ENCODE peak calls at places on chromosomes 16 and 17, in eight cellular contexts. L, K, F, M, Z, P, H and S are unnamed samples. For H3K36me3, the result is how much of the 10 kb centered on the place peaks cover.

GRCh38 chr16:56936491-56936890 is 4.5 kb downstream of the HERPUD1 start:
- DNase-seq in H (no peak), M (no peak), P (no peak), L (no peak), F (peak), Z (no peak), K (no peak), S (no peak)

GRCh38 chr16:59597269-59597668 is 863.2 kb upstream of the GOT2 start:
- DNase-seq in L (no peak), P (no peak), F (no peak), H (no peak), M (no peak), K (no peak), Z (no peak), S (no peak)

GRCh38 chr17:45436161-45436560 is 3.5 kb upstream of the ARHGAP27 start:
- DNase-seq in H (no peak), L (peak), P (no peak), Z (no peak), F (peak), K (no peak), M (no peak), S (no peak)

GRCh38 chr17:9986754-9987382 is 81.8 kb upstream of the RCVRN start:
- DNase-seq in P (peak), Z (no peak), H (no peak), M (no peak), F (no peak), K (no peak), L (no peak), S (no peak)

GRCh38 chr17:7004398-7005253 is 7.8 kb upstream of the RNASEK start:
- DNase-seq in K (no peak), P (peak), H (no peak), Z (peak), L (peak), M (no peak), F (peak), S (no peak)

GRCh38 chr17:40518401-40519088 is 17.1 kb upstream of the TNS4 start:
- DNase-seq in Z (peak), P (no peak), L (no peak), H (no peak), M (no peak), F (peak), K (no peak), S (no peak)

GRCh38 chr16:700684-701584 is 4.7 kb downstream of the FBXL16 start:
- DNase-seq in Z (peak), F (peak), P (no peak), L (no peak), K (no peak), H (no peak), M (no peak), S (no peak)

GRCh38 chr17:68346448-68346847 is 55.2 kb downstream of the ARSG start:
- DNase-seq in F (no peak), H (peak), L (no peak), Z (no peak), M (peak), P (peak), K (peak), S (no peak)

GRCh38 chr16:86398622-86399021 is 111.7 kb upstream of the FOXF1 start:
- DNase-seq in P (no peak), H (no peak), L (no peak), F (no peak), K (no peak), M (no peak), Z (no peak), S (no peak)

GRCh38 chr16:78444-79145 is 570 bp downstream of the MPG start:
- DNase-seq in P (peak), F (no peak), L (no peak), Z (no peak), M (peak), H (no peak), K (no peak), S (no peak)

GRCh38 chr16:5875416-5875815 is 777.8 kb upstream of the EEF2KMT start:
- DNase-seq in H (no peak), M (no peak), F (no peak), L (no peak), Z (no peak), K (no peak), P (no peak), S (no peak)

GRCh38 chr16:81558444-81559175 is 114.0 kb downstream of the CMIP start:
- DNase-seq in P (no peak), M (peak), K (no peak), Z (peak), L (no peak), F (peak), H (peak), S (no peak)
- H3K27ac ChIP-seq in P (no peak), M (no peak), K (no peak), Z (no peak), L (no peak), F (no peak), H (no peak), S (no peak)

GRCh38 chr17:42563950-42564349 is 2.0 kb downstream of the COASY start:
- DNase-seq in P (no peak), M (no peak), Z (no peak), H (no peak), L (no peak), K (no peak), F (no peak), S (no peak)
- H3K4me3 ChIP-seq in P (peak), M (no peak), Z (no peak), H (no peak), L (no peak), K (no peak), F (no peak), S (no peak)

DNA sequence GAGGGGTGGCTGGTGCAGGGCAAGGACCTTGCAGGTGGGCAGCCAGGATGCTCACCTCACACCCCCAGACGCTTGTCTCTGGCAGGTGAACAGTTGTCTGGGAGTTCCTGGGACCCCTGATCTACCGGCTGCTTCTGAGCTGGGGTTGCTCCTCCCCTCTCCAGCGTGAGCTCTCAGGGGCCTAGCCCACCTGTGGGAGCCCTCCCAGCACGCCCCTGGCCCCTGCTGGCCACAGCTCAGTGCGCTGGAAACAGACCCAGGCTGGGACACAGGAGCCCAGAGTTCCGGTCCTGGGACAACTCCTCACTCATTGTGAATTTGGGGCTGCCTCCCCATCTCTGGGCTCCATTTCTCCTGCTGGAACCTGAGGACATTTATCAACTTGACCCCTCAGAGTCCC is 30.3 kb downstream of the ARHGAP23 start:
- DNase-seq in P (no peak), H (no peak), K (no peak), F (no peak), L (no peak), Z (no peak), M (no peak), S (no peak)
- H3K36me3 ChIP-seq in P (under half), H (under half), K (under half), F (under half), L (under half), Z (under half), M (under half), S (under half)

GRCh38 chr17:77456951-77457548 is 316.3 kb downstream of the SEC14L1 start:
- DNase-seq in H (no peak), M (no peak), L (no peak), F (no peak), K (no peak), P (no peak), Z (no peak), S (no peak)
- H3K27ac ChIP-seq in H (no peak), M (no peak), L (no peak), F (no peak), K (peak), P (no peak), Z (no peak), S (no peak)

DNA sequence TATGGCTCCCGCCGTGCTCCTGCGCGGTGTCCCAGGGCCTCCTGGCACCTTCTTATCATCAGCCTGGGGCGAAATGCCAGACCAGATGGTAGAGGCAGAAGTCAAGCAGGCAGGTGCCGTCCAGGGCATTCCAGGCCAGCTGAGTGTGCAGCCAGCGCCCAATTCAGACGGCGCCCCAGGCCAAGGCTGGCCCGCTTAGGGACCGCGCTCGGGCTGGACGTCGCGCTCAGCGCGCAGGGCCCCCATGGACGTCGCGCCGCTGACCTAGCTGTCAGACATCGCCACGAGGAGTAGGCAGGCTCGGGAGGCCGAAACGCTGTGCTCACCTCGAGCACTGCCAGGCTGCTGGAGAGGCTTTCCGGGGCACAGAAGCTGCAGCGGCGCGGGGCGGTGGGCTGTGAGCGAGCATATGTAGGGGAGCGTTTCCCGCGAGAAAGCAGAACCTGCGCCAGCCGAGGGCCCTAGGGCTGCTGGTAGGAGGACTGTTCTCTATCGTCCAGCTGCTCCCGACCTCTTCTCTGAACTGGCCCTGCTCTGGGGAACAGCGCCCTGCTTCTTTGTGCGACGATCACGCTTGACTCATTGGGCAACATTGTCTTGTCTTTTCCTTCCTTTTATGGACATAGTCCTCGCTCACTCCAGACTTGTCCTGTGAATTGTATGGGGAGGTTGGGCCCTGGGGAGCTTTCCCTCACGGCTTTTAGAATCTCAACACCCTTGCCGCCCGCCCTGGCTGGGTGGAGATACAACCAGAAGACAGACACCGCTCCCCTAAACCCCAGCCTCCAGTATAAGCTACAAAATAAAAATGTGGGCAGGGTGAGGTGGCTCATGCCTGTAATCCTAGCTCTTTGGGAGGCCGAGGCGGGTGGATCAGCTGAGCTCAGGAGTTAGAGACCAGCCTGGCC is 8.4 kb upstream of the CA4 start:
- DNase-seq in K (no peak), L (peak), F (no peak), Z (peak), M (no peak), P (peak), H (no peak), S (no peak)
- H3K4me3 ChIP-seq in K (no peak), L (no peak), F (no peak), Z (peak), M (no peak), P (no peak), H (no peak), S (peak)

DNA sequence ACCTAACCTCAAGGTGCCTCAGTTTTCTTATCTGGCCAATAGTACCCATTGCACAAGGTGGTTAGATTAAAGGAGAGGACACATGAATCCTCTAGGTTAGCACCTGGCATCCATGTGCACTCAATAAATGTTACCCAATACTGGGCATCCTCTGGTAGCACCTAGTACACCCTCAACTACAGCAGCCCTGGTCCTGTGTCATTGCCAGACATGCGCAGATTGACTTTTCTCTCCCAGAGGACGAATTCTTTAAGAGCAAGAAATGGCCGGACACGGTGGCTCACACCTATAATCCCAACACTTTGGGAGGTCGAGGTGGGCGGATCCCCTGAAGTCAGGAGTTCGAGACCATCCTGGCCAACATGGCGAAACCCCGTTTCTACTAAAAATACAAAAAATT is 7.3 kb downstream of the DUSP3 start:
- DNase-seq in H (no peak), L (no peak), K (no peak), P (no peak), Z (no peak), M (no peak), F (no peak), S (no peak)
- H3K36me3 ChIP-seq in H (half or more), L (half or more), K (under half), P (half or more), Z (under half), M (half or more), F (under half), S (under half)

DNA sequence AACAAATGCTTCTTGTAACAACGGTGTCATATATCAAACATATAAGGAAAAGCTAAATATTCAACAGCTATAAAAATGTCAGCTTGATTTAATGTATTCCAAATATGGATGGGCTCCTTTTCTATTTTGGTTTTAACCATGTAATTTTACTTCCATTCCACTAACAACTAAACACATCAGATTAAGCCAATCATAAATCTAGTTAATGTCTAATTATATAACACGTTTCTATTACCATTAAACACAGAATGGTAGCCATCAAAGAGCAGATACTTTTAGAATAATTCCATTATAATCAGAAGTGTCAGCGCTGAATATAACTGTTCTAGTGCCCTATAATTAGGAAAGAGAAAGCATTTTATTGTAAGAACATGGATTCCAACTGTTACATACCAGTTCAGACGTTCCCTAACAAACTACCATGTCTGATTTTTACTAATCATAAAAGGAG is 10.0 kb downstream of the CMC2 start:
- DNase-seq in P (no peak), H (no peak), M (no peak), Z (no peak), F (no peak), K (no peak), L (no peak), S (no peak)
- H3K27ac ChIP-seq in P (no peak), H (no peak), M (no peak), Z (no peak), F (no peak), K (peak), L (no peak), S (no peak)